ENCODE peak calls at places on chromosome 17, in seven cellular contexts. C, O, N, M, F, K and L are unnamed samples.

GRCh38 chr17:48589831-48590602 is at the start of gene HOXB3:
- DNase-seq in C (no peak), O (no peak), N (no peak), M (no peak), F (no peak), K (no peak), L (peak; percentile 67)

GRCh38 chr17:61482467-61482866 is 30.2 kb downstream of the TBX4 start:
- DNase-seq in C (no peak), O (no peak), N (no peak), M (no peak), F (no peak), K (no peak), L (no peak)

GRCh38 chr17:42675348-42675983 is 1.3 kb downstream of the PLEKHH3 start:
- DNase-seq in C (no peak), O (peak; percentile 77), N (no peak), M (no peak), F (peak; percentile 31), K (peak; percentile 8), L (no peak)

GRCh38 chr17:67830440-67830839 is 5.1 kb downstream of the BPTF start:
- DNase-seq in C (no peak), O (no peak), N (no peak), M (no peak), F (peak; percentile 10), K (no peak), L (no peak)

GRCh38 chr17:63039899-63040602 is 74.0 kb downstream of the TANC2 start:
- DNase-seq in C (no peak), O (no peak), N (peak; percentile 3), M (no peak), F (peak; percentile 39), K (peak; percentile 37), L (peak; percentile 54)

GRCh38 chr17:81513669-81514484 is 1.3 kb upstream of the ACTG1 start:
- DNase-seq in C (no peak), O (peak; percentile 76), N (peak; percentile 83), M (no peak), F (peak; percentile 67), K (peak; percentile 68), L (peak; percentile 36)

GRCh38 chr17:27667656-27668487 is 36.9 kb downstream of the LGALS9 start:
- DNase-seq in C (no peak), O (no peak), N (no peak), M (no peak), F (no peak), K (no peak), L (no peak)

GRCh38 chr17:44007346-44008204 is 3.2 kb downstream of the NAGS start:
- DNase-seq in C (no peak), O (no peak), N (no peak), M (no peak), F (peak; percentile 41), K (no peak), L (no peak)

GRCh38 chr17:17073627-17074521 is 31.6 kb downstream of the MPRIP start:
- DNase-seq in C (no peak), O (no peak), N (no peak), M (no peak), F (peak; percentile 63), K (no peak), L (no peak)

GRCh38 chr17:222172-222571 is 40.7 kb upstream of the DOC2B start:
- DNase-seq in C (no peak), O (no peak), N (no peak), M (no peak), F (peak; percentile 37), K (peak; percentile 46), L (no peak)

GRCh38 chr17:36755586-36755985 is 154.2 kb downstream of the MRM1 start:
- DNase-seq in C (no peak), O (no peak), N (peak; percentile 34), M (no peak), F (no peak), K (no peak), L (no peak)

GRCh38 chr17:50540485-50541401 is 6.2 kb upstream of the SPATA20 start:
- DNase-seq in C (no peak), O (no peak), N (no peak), M (no peak), F (no peak), K (no peak), L (no peak)